ENCODE peak calls at places on chromosome 18, in four cellular contexts. One of them, this sample, is unnamed.

GRCh38 chr18:79524181-79525078 is 128.7 kb downstream of the NFATC1 start:
- DNase-seq in HCT116: no peak
- DNase-seq in GM23338: no peak
- DNase-seq in HepG2: no peak
- DNase-seq in this sample: peak; percentile 62

GRCh38 chr18:6355789-6356589 is 58.7 kb downstream of the L3MBTL4 start:
- DNase-seq in HCT116: no peak
- DNase-seq in GM23338: no peak
- DNase-seq in HepG2: no peak
- DNase-seq in this sample: no peak

GRCh38 chr18:5447442-5447841 is 96.4 kb downstream of the EPB41L3 start:
- DNase-seq in HCT116: no peak
- DNase-seq in GM23338: no peak
- DNase-seq in HepG2: no peak
- DNase-seq in this sample: peak; percentile 89

GRCh38 chr18:57915848-57916596 is 112.9 kb upstream of the ATP8B1 start:
- DNase-seq in HCT116: no peak
- DNase-seq in GM23338: no peak
- DNase-seq in HepG2: peak; percentile 17
- DNase-seq in this sample: no peak

GRCh38 chr18:45464619-45465018 is 150.7 kb upstream of the SLC14A2 start:
- DNase-seq in HCT116: no peak
- DNase-seq in GM23338: no peak
- DNase-seq in HepG2: no peak
- DNase-seq in this sample: no peak

GRCh38 chr18:73478191-73478590 is 610.4 kb upstream of the NETO1 start:
- DNase-seq in HCT116: no peak
- DNase-seq in GM23338: no peak
- DNase-seq in HepG2: no peak
- DNase-seq in this sample: no peak

GRCh38 chr18:37634516-37634915 is 68.9 kb upstream of the CELF4 start:
- DNase-seq in HCT116: no peak
- DNase-seq in GM23338: no peak
- DNase-seq in HepG2: no peak
- DNase-seq in this sample: no peak

GRCh38 chr18:295756-296155 is 27.9 kb upstream of the THOC1 start:
- DNase-seq in HCT116: no peak
- DNase-seq in GM23338: no peak
- DNase-seq in HepG2: no peak
- DNase-seq in this sample: no peak

GRCh38 chr18:47215554-47216138 is 35.8 kb downstream of the SKOR2 start:
- DNase-seq in HCT116: peak; percentile 55
- DNase-seq in GM23338: peak; percentile 84
- DNase-seq in HepG2: peak; percentile 44
- DNase-seq in this sample: peak; percentile 23

GRCh38 chr18:45221363-45221762 is 393.9 kb upstream of the SLC14A2 start:
- DNase-seq in HCT116: no peak
- DNase-seq in GM23338: no peak
- DNase-seq in HepG2: no peak
- DNase-seq in this sample: no peak

GRCh38 chr18:35086704-35087103 is 45.5 kb downstream of the MAPRE2 start:
- DNase-seq in HCT116: no peak
- DNase-seq in GM23338: no peak
- DNase-seq in HepG2: no peak
- DNase-seq in this sample: no peak
- TF ChIP-seq REST in HCT116: no peak
- TF ChIP-seq REST in GM23338: no peak
- TF ChIP-seq REST in HepG2: no peak
- TF ChIP-seq REST in this sample: no peak

DNA sequence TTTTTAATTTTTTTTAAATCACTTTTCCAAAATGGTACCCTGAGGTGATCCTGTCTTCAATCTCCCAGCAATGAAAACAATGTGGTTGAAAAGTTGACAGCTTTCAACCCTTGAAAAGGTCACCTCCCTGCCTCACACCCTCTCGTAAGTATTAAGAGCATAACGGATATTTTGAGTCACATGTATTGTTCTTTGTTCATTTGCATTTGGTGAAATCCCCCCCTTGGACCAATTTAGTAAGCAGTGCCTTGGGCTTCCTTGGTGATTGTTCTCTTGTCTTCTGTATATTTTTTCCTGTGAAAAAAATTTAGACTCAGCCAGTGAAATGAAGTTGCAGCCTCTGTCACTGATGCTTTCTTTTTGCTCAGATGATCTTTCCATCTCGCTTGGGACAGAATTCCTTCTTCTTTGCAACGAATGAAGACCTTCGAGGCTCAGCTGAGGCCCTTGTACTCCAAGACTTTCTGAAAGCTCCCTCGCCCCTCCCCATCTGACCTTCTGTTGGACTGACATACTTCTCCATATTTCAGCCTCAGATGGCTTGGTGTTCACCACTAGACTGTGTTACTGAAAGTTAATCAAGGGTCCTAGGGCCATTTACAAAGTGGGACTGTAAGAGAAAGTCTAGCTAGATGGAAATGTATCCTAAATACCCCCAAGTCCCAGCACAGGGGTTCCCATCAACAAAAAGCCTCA is 158.4 kb downstream of the BCL2 start:
- DNase-seq in HCT116: no peak
- DNase-seq in GM23338: no peak
- DNase-seq in HepG2: no peak
- DNase-seq in this sample: no peak
- H3K4me3 ChIP-seq in HCT116: no peak overlapping the region
- H3K4me3 ChIP-seq in GM23338: no peak overlapping the region
- H3K4me3 ChIP-seq in HepG2: no peak overlapping the region
- H3K4me3 ChIP-seq in this sample: no peak overlapping the region

GRCh38 chr18:23354625-23355024 is 98.5 kb upstream of the RIOK3 start:
- DNase-seq in HCT116: no peak
- DNase-seq in GM23338: no peak
- DNase-seq in HepG2: peak; percentile 20
- DNase-seq in this sample: no peak

GRCh38 chr18:23355206-23355605 is 97.9 kb upstream of the RIOK3 start:
- DNase-seq in HCT116: no peak
- DNase-seq in GM23338: no peak
- DNase-seq in HepG2: no peak
- DNase-seq in this sample: no peak

GRCh38 chr18:23356416-23356815 is 96.7 kb upstream of the RIOK3 start:
- DNase-seq in HCT116: no peak
- DNase-seq in GM23338: no peak
- DNase-seq in HepG2: peak; percentile 40
- DNase-seq in this sample: no peak

GRCh38 chr18:23357992-23358594 is 95.0 kb upstream of the RIOK3 start:
- DNase-seq in HCT116: no peak
- DNase-seq in GM23338: no peak
- DNase-seq in HepG2: no peak
- DNase-seq in this sample: no peak

GRCh38 chr18:23356915-23357421 is 96.1 kb upstream of the RIOK3 start:
- DNase-seq in HCT116: no peak
- DNase-seq in GM23338: no peak
- DNase-seq in HepG2: peak; percentile 83
- DNase-seq in this sample: no peak
- TF ChIP-seq CTCF in HCT116: no peak
- TF ChIP-seq CTCF in GM23338: no peak
- TF ChIP-seq CTCF in HepG2: no peak
- TF ChIP-seq CTCF in this sample: no peak

GRCh38 chr18:55529581-55529980 is 58.4 kb downstream of the TCF4 start:
- DNase-seq in HCT116: no peak
- DNase-seq in GM23338: no peak
- DNase-seq in HepG2: no peak
- DNase-seq in this sample: no peak
- TF ChIP-seq REST in HCT116: no peak
- TF ChIP-seq REST in GM23338: no peak
- TF ChIP-seq REST in HepG2: no peak
- TF ChIP-seq REST in this sample: no peak

GRCh38 chr18:62438402-62438801 is 84.4 kb upstream of the ZCCHC2 start:
- DNase-seq in HCT116: no peak
- DNase-seq in GM23338: no peak
- DNase-seq in HepG2: peak; percentile 53
- DNase-seq in this sample: no peak
- H3K4me3 ChIP-seq in HCT116: no peak overlapping the region
- H3K4me3 ChIP-seq in GM23338: no peak overlapping the region
- H3K4me3 ChIP-seq in HepG2: no peak overlapping the region
- H3K4me3 ChIP-seq in this sample: no peak overlapping the region

GRCh38 chr18:12947355-12948054 is at the start of gene SEH1L:
- DNase-seq in HCT116: peak; percentile 93
- DNase-seq in GM23338: peak; percentile 99
- DNase-seq in HepG2: peak; percentile 87
- DNase-seq in this sample: peak; percentile 99

GRCh38 chr18:12948055-12948804 is 419 bp downstream of the SEH1L start:
- DNase-seq in HCT116: peak; percentile 80
- DNase-seq in GM23338: peak; percentile 81
- DNase-seq in HepG2: peak; percentile 87
- DNase-seq in this sample: peak; percentile 95

GRCh38 chr18:12943200-12943599 is 4.6 kb upstream of the SEH1L start:
- DNase-seq in HCT116: no peak
- DNase-seq in GM23338: no peak
- DNase-seq in HepG2: no peak
- DNase-seq in this sample: no peak

GRCh38 chr18:12944724-12945123 is 3.1 kb upstream of the SEH1L start:
- DNase-seq in HCT116: no peak
- DNase-seq in GM23338: no peak
- DNase-seq in HepG2: no peak
- DNase-seq in this sample: no peak

DNA sequence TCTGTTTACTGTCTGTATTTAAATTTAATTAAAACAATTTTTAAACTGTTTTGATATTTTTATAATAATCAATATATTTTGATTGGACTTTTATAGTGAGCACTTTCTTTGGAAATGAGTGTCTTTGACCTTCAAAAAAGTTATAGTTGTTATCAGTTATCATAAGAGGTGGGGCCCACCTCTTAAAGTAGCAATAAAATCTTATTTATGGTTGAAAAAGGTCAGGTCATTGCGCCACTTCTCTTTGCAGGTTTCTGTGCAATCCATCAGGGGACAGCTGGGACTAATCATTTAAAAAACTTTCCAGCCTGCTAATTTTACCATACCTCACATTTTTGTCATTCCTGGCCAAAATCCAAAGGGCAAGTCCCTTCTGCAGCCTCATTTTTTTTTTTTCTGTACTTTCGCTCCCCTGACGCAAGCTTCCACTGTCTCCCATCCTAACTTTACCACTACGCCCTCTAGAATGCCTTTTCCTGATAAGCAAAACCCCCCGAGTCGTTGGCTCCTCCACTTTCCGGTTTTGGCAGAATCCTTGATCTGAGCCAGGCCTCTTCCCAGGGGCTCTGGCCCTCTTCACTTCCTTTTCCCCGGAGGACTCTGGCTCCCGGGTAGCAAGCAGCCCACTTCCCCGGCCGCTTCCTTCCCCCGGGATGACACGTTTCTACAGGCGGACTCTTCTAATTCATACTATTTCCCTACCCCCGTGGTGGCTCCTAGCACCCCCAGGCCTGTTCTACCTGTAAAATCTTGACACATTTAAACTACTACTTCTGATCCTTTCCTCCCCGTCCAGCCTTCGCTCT is 1.1 kb upstream of the SEH1L start:
- DNase-seq in HCT116: peak; percentile 38
- DNase-seq in GM23338: peak; percentile 76
- DNase-seq in HepG2: peak; percentile 93
- DNase-seq in this sample: peak; percentile 71
- TF ChIP-seq CTCF in HCT116: peak; percentile 8
- TF ChIP-seq CTCF in GM23338: peak; percentile 23
- TF ChIP-seq CTCF in HepG2: peak; percentile 49
- TF ChIP-seq CTCF in this sample: no peak

DNA sequence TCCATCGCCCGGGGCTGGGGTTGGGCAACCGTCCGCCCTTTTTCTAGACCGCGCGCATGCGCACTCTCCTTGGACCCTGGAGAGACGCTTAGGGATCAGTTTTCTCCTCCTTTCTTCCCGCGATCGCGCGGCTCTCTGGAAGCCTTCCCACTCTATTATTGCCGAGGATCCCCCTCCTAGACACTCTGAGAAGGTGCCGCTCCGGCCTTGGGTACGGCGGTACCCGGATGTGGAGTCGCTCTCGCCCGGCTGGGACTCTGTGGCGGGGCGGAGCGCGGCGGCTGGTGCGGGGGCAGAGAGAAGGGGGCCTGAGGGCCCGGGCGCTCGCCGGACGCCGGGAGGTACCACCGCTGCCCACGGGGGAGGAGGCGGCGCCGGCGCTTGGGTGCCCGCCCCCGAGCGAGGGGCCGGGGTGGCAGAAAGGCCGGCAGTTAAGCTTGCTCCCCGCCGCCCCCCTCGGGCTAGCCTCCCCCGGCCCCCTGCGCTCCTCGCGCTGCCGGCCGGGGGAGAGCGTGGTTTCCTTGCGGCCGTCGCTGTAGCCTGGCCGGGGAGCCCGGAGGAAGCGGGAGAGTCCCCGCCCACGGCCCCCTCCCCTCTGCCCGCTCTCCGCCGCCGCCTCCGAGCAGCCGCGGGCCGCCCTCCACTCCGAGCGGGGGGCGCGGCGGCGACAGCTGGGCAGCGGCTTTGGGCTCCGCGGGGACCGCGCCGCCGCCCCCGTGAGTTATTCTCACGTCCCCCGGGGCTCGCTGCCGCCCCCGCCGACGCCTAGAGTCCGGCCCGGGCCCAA is at the start of gene MIB1:
- DNase-seq in HCT116: peak; percentile 89
- DNase-seq in GM23338: no peak
- DNase-seq in HepG2: no peak
- DNase-seq in this sample: no peak
- TF ChIP-seq REST in HCT116: no peak
- TF ChIP-seq REST in GM23338: no peak
- TF ChIP-seq REST in HepG2: no peak
- TF ChIP-seq REST in this sample: no peak

This sample was measured in HL-60.